ENCODE peak calls at places on chromosomes 1 and 21, in ten cellular contexts. T is lower lobe of right lung; C is body of pancreas; P is pancreas; K is psoas muscle; Y is tibial nerve; O is tibial artery; J is mucosa of descending colon; V is CD8-positive, alpha-beta memory T cell; S is lung. N is an unnamed sample.

GRCh38 chr21:37915941-37916794 is at the start of gene KCNJ6:
- DNase-seq in T (peak; percentile 63), C (peak; percentile 24), P (peak; percentile 37), K (peak; percentile 17), Y (no peak), O (no peak), J (peak; percentile 38), V (no peak), S (no peak), N (no peak)

GRCh38 chr1:78472251-78472620 is 18.5 kb upstream of the PTGFR start:
- DNase-seq in T (no peak), C (no peak), P (no peak), K (no peak), Y (no peak), O (no peak), J (no peak), V (no peak), S (no peak), N (no peak)

GRCh38 chr1:9233241-9233941 is 1.2 kb upstream of the H6PD start:
- DNase-seq in T (peak; percentile 89), C (peak; percentile 86), P (peak; percentile 65), K (peak; percentile 95), Y (peak; percentile 83), O (peak; percentile 98), J (peak; percentile 58), V (no peak), S (peak; percentile 84), N (peak; percentile 67)

GRCh38 chr1:221806236-221806635 is 64.3 kb upstream of the DUSP10 start:
- DNase-seq in T (no peak), C (no peak), P (no peak), K (no peak), Y (no peak), O (no peak), J (no peak), V (no peak), S (no peak), N (no peak)

GRCh38 chr1:233647083-233647482 is 33.2 kb downstream of the KCNK1 start:
- DNase-seq in T (no peak), C (no peak), P (no peak), K (no peak), Y (no peak), O (no peak), J (no peak), V (no peak), S (no peak), N (no peak)

GRCh38 chr1:56389813-56390539 is 189.4 kb downstream of the PLPP3 start:
- DNase-seq in T (no peak), C (no peak), P (no peak), K (no peak), Y (no peak), O (no peak), J (no peak), V (no peak), S (peak; percentile 58), N (no peak)

GRCh38 chr1:115980998-115981993 is 5.0 kb downstream of the SLC22A15 start:
- DNase-seq in T (no peak), C (peak; percentile 22), P (no peak), K (no peak), Y (no peak), O (no peak), J (no peak), V (no peak), S (no peak), N (no peak)

GRCh38 chr1:162639718-162640117 is 7.5 kb downstream of the DDR2 start:
- DNase-seq in T (no peak), C (no peak), P (no peak), K (no peak), Y (no peak), O (no peak), J (no peak), V (no peak), S (no peak), N (no peak)

GRCh38 chr1:185044981-185045792 is at the start of gene RNF2:
- DNase-seq in T (peak; percentile 89), C (peak; percentile 75), P (peak; percentile 79), K (peak; percentile 86), Y (peak; percentile 57), O (peak; percentile 86), J (peak; percentile 88), V (peak; percentile 87), S (peak; percentile 82), N (peak; percentile 88)

GRCh38 chr1:218480137-218480536 is 135.0 kb downstream of the TGFB2 start:
- DNase-seq in T (no peak), C (no peak), P (no peak), K (no peak), Y (no peak), O (no peak), J (no peak), V (no peak), S (no peak), N (no peak)

GRCh38 chr1:53517821-53518352 is 58.7 kb downstream of the DMRTB1 start:
- DNase-seq in T (no peak), C (no peak), P (no peak), K (no peak), Y (no peak), O (no peak), J (no peak), V (no peak), S (no peak), N (no peak)

GRCh38 chr1:22328331-22329170 is 123.1 kb upstream of the ZBTB40 start:
- DNase-seq in T (no peak), C (no peak), P (no peak), K (no peak), Y (no peak), O (peak; percentile 42), J (no peak), V (no peak), S (no peak), N (no peak)

GRCh38 chr1:22326372-22326915 is 125.2 kb upstream of the ZBTB40 start:
- DNase-seq in T (no peak), C (no peak), P (no peak), K (no peak), Y (no peak), O (peak; percentile 21), J (no peak), V (no peak), S (no peak), N (no peak)

GRCh38 chr1:22325531-22326371 is 125.9 kb upstream of the ZBTB40 start:
- DNase-seq in T (no peak), C (no peak), P (no peak), K (no peak), Y (no peak), O (peak; percentile 49), J (no peak), V (no peak), S (no peak), N (no peak)

GRCh38 chr1:22326931-22327330 is 124.7 kb upstream of the ZBTB40 start:
- DNase-seq in T (no peak), C (no peak), P (no peak), K (no peak), Y (no peak), O (peak; percentile 39), J (no peak), V (no peak), S (no peak), N (no peak)

GRCh38 chr1:22327411-22327810 is 124.2 kb upstream of the ZBTB40 start:
- DNase-seq in T (no peak), C (no peak), P (no peak), K (no peak), Y (no peak), O (peak; percentile 10), J (no peak), V (no peak), S (no peak), N (no peak)
- H3K4me1 ChIP-seq in T (no peaks in the 10 kb centered on the region), C (no peaks in the 10 kb centered on the region), P (no peaks in the 10 kb centered on the region), K (no peaks in the 10 kb centered on the region), Y (no peaks in the 10 kb centered on the region), O (no peaks in the 10 kb centered on the region), J (no peaks in the 10 kb centered on the region), V (no peaks in the 10 kb centered on the region), S (no peaks in the 10 kb centered on the region), N (no peaks in the 10 kb centered on the region)

DNA sequence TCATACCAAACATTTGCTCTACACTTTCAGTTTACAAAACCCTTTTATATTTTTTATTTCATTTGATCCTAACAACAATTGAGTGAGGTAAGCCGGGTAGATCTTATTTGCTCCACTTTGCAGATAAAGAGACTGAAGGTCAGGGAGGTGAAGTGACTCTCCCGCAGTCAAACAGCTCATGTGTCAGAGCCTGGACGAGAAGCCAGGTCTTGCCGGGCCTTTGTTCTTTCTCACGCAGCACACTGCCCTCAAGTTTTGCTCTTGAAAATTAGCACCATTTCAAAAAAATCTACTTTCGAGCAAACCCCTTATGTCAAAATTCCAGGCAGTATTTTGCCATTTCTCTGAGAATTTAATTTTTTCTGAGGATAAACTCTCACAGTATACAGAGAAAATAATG is 65.2 kb downstream of the CD247 start:
- DNase-seq in T (no peak), C (no peak), P (no peak), K (no peak), Y (no peak), O (no peak), J (no peak), V (no peak), S (no peak), N (no peak)
- H3K4me1 ChIP-seq in T (peaks cover 12% of the 10 kb centered on the region), C (peaks cover 9% of the 10 kb centered on the region), P (peaks cover 5% of the 10 kb centered on the region), K (peaks cover 5% of the 10 kb centered on the region), Y (no peaks in the 10 kb centered on the region), O (no peaks in the 10 kb centered on the region), J (no peaks in the 10 kb centered on the region), V (peaks cover 79% of the 10 kb centered on the region), S (no peaks in the 10 kb centered on the region), N (peaks cover 4% of the 10 kb centered on the region)

GRCh38 chr1:19312782-19313635 is 883 bp downstream of the SLC66A1 start:
- DNase-seq in T (no peak), C (no peak), P (no peak), K (no peak), Y (no peak), O (no peak), J (no peak), V (no peak), S (no peak), N (no peak)

GRCh38 chr1:19315378-19316206 is 3.5 kb downstream of the SLC66A1 start:
- DNase-seq in T (no peak), C (no peak), P (no peak), K (no peak), Y (no peak), O (peak; percentile 57), J (no peak), V (peak; percentile 8), S (no peak), N (no peak)

GRCh38 chr1:19313961-19314882 is 2.1 kb downstream of the SLC66A1 start:
- DNase-seq in T (no peak), C (no peak), P (no peak), K (no peak), Y (no peak), O (no peak), J (no peak), V (peak; percentile 39), S (no peak), N (no peak)

GRCh38 chr1:19311931-19312781 is at the start of the genes AKR7A2 and SLC66A1:
- DNase-seq in T (peak; percentile 94), C (peak; percentile 95), P (peak; percentile 96), K (peak; percentile 95), Y (peak; percentile 82), O (peak; percentile 97), J (peak; percentile 97), V (peak; percentile 89), S (peak; percentile 90), N (peak; percentile 78)

GRCh38 chr1:19313636-19313959 is 1.5 kb downstream of the SLC66A1 start:
- DNase-seq in T (no peak), C (no peak), P (no peak), K (no peak), Y (no peak), O (no peak), J (no peak), V (peak; percentile 36), S (no peak), N (no peak)
- H3K4me1 ChIP-seq in T (peaks cover 46% of the 10 kb centered on the region), C (peaks cover 47% of the 10 kb centered on the region), P (peaks cover 13% of the 10 kb centered on the region), K (peaks cover 28% of the 10 kb centered on the region), Y (no peaks in the 10 kb centered on the region), O (no peaks in the 10 kb centered on the region), J (peaks cover 23% of the 10 kb centered on the region), V (peaks cover 13% of the 10 kb centered on the region), S (no peaks in the 10 kb centered on the region), N (peaks cover 13% of the 10 kb centered on the region)

GRCh38 chr1:16140068-16140596 is 15.7 kb downstream of the EPHA2 start:
- DNase-seq in T (no peak), C (no peak), P (no peak), K (no peak), Y (no peak), O (no peak), J (no peak), V (no peak), S (no peak), N (no peak)
- H3K4me1 ChIP-seq in T (peaks cover 61% of the 10 kb centered on the region), C (peaks cover 41% of the 10 kb centered on the region), P (peaks cover 23% of the 10 kb centered on the region), K (peaks cover 27% of the 10 kb centered on the region), Y (no peaks in the 10 kb centered on the region), O (no peaks in the 10 kb centered on the region), J (peaks cover 19% of the 10 kb centered on the region), V (peaks cover 14% of the 10 kb centered on the region), S (peaks cover 8% of the 10 kb centered on the region), N (peaks cover 15% of the 10 kb centered on the region)